ENCODE peak calls at places on chromosome 5, in nine cellular contexts. A, C, H, J, N, F, M, E and O are unnamed samples.
A peak's percentile ranks its signal among the peaks of the same experiment; 100 is the strongest.

GRCh38 chr5:10513501-10514442 is 50.1 kb upstream of the ANKRD33B start:
- DNase-seq in E (peak; percentile 83), C (no peak), F (no peak), A (no peak), J (peak; percentile 87), M (peak; percentile 61), H (no peak), N (no peak), O (no peak)

GRCh38 chr5:141155540-141156374 is 5.9 kb downstream of the PCDHB6 start:
- DNase-seq in J (no peak), N (no peak), A (no peak), E (peak; percentile 54), C (no peak), M (no peak), H (no peak), F (no peak), O (no peak)

GRCh38 chr5:82570-82969 is 9.4 kb upstream of the PLEKHG4B start:
- DNase-seq in E (no peak), A (no peak), M (no peak), F (no peak), J (no peak), C (no peak), H (no peak), N (no peak), O (no peak)

GRCh38 chr5:81783401-81783800 is 32.5 kb upstream of the SSBP2 start:
- DNase-seq in M (no peak), J (no peak), C (no peak), A (no peak), H (no peak), F (no peak), N (no peak), E (no peak), O (no peak)

GRCh38 chr5:172482156-172483020 is 28.1 kb upstream of the SH3PXD2B start:
- DNase-seq in C (no peak), N (no peak), F (no peak), M (no peak), E (no peak), A (no peak), H (no peak), J (no peak), O (no peak)

GRCh38 chr5:134509308-134510040 is 16.0 kb upstream of the JADE2 start:
- DNase-seq in N (no peak), M (peak; percentile 51), E (peak; percentile 48), C (no peak), F (peak; percentile 77), H (no peak), A (no peak), J (peak; percentile 50), O (peak; percentile 65)

GRCh38 chr5:151596839-151597539 is 5.9 kb upstream of the FAT2 start:
- DNase-seq in N (no peak), C (no peak), E (peak; percentile 60), A (peak; percentile 60), F (no peak), J (peak; percentile 13), H (no peak), M (no peak), O (no peak)

GRCh38 chr5:120655828-120656435 is 191.8 kb downstream of the PRR16 start:
- DNase-seq in N (peak; percentile 19), J (peak; percentile 46), M (peak; percentile 50), C (no peak), F (no peak), A (peak; percentile 59), E (peak; percentile 49), H (no peak), O (no peak)

GRCh38 chr5:143352691-143353090 is 50.8 kb downstream of the NR3C1 start:
- DNase-seq in N (no peak), A (no peak), H (no peak), M (no peak), E (no peak), J (no peak), F (no peak), C (no peak), O (no peak)

GRCh38 chr5:179974946-179975712 is 67.4 kb upstream of the TBC1D9B start:
- DNase-seq in M (peak; percentile 27), E (peak; percentile 80), J (no peak), N (peak; percentile 86), F (no peak), A (peak; percentile 56), H (no peak), C (no peak), O (no peak)

GRCh38 chr5:58459276-58459859 is 518 bp downstream of the PLK2 start:
- DNase-seq in N (no peak), F (no peak), E (peak; percentile 33), J (no peak), A (no peak), C (peak; percentile 26), H (no peak), M (peak; percentile 59), O (peak; percentile 27)

GRCh38 chr5:146052780-146053179 is 52.6 kb downstream of the PLAC8L1 start:
- DNase-seq in H (no peak), N (peak; percentile 8), A (no peak), E (no peak), J (no peak), C (no peak), F (no peak), M (no peak), O (no peak)

GRCh38 chr5:121377446-121377845 is 474.2 kb upstream of the FTMT start:
- DNase-seq in C (no peak), E (no peak), N (no peak), A (no peak), F (no peak), M (no peak), J (no peak), H (no peak), O (no peak)

GRCh38 chr5:1161108-1161831 is 40.1 kb upstream of the SLC6A19 start:
- DNase-seq in M (peak; percentile 41), J (no peak), A (no peak), E (no peak), F (no peak), H (peak; percentile 77), C (no peak), N (no peak), O (no peak)

GRCh38 chr5:100902406-100903035 is 561 bp downstream of the ST8SIA4 start:
- DNase-seq in H (no peak), N (no peak), F (no peak), A (no peak), M (peak; percentile 33), C (no peak), J (peak; percentile 48), E (peak; percentile 44), O (no peak)

GRCh38 chr5:107815109-107815508 is 144.4 kb upstream of the EFNA5 start:
- DNase-seq in E (no peak), M (no peak), F (no peak), H (no peak), N (no peak), J (no peak), A (no peak), C (no peak), O (no peak)

GRCh38 chr5:102678267-102679058 is 76.6 kb upstream of the PAM start:
- DNase-seq in J (peak; percentile 65), M (peak; percentile 70), H (no peak), C (no peak), E (no peak), N (no peak), F (no peak), A (no peak), O (no peak)

GRCh38 chr5:52915176-52915875 is 73.8 kb upstream of the ITGA2 start:
- DNase-seq in H (no peak), J (peak; percentile 87), M (peak; percentile 90), N (peak; percentile 41), F (no peak), C (peak; percentile 12), E (peak; percentile 47), A (peak; percentile 51), O (no peak)

GRCh38 chr5:39501403-39501802 is 76.6 kb upstream of the DAB2 start:
- DNase-seq in F (peak; percentile 65), C (peak; percentile 37), J (peak; percentile 85), A (no peak), E (no peak), M (peak; percentile 87), N (no peak), H (no peak), O (peak; percentile 54)

GRCh38 chr5:179323026-179323571 is 22.2 kb downstream of the ADAMTS2 start:
- DNase-seq in N (no peak), E (no peak), J (no peak), C (no peak), A (no peak), F (peak; percentile 53), M (no peak), H (peak; percentile 24), O (no peak)

GRCh38 chr5:55711531-55712022 is 547 bp downstream of the SLC38A9 start:
- DNase-seq in H (no peak), N (no peak), F (no peak), J (no peak), A (no peak), M (no peak), E (no peak), C (no peak), O (no peak)

GRCh38 chr5:151870820-151871219 is 53.8 kb downstream of the GLRA1 start:
- DNase-seq in C (no peak), H (no peak), F (no peak), M (peak; percentile 82), J (peak; percentile 67), A (no peak), E (no peak), N (no peak), O (no peak)

GRCh38 chr5:157651623-157652376 is 438 bp downstream of the SOX30 start:
- DNase-seq in A (no peak), E (peak; percentile 85), F (peak; percentile 74), H (peak; percentile 88), C (peak; percentile 48), J (peak; percentile 35), M (peak; percentile 38), N (no peak), O (peak; percentile 33)
- TF ChIP-seq CTCF in A (no peak), E (peak; percentile 47), F (no peak), H (no peak), C (no peak), J (peak; percentile 28), M (peak; percentile 2), N (no peak), O (no peak)

GRCh38 chr5:170103447-170103846 is 2.2 kb upstream of the FOXI1 start:
- DNase-seq in M (no peak), F (no peak), A (no peak), J (no peak), N (no peak), E (no peak), H (no peak), C (no peak), O (no peak)
- TF ChIP-seq CTCF in M (no peak), F (no peak), A (no peak), J (no peak), N (no peak), E (no peak), H (no peak), C (no peak), O (no peak)

DNA sequence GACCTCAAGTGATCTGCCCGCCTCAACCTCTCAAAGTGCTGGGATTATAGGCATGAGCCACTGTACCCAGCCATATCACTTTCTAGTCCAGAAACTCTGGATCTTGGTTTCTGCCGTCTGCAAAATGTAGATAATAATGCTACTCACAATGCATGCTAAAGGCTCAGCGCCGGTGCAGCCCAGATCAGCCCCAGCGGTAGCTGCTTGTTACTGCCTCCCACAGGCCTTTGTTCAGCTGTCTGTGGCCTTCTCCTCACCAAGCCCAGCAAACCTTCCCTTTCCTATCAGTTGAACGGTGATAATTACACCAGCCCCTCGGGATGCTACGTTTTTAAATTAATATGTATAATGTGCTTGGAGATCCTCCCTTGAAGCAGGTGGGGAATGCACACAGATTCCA is 26.2 kb upstream of the MSX2 start:
- DNase-seq in M (no peak), C (no peak), F (no peak), E (peak; percentile 47), H (no peak), J (no peak), A (no peak), N (no peak), O (no peak)
- TF ChIP-seq CTCF in M (no peak), C (no peak), F (no peak), E (peak; percentile 56), H (no peak), J (no peak), A (peak; percentile 13), N (no peak), O (no peak)

GRCh38 chr5:148398698-148399121 is 15.0 kb downstream of the FBXO38 start:
- DNase-seq in J (no peak), A (no peak), F (no peak), C (no peak), M (no peak), N (no peak), H (no peak), E (no peak), O (no peak)
- TF ChIP-seq CTCF in J (no peak), A (no peak), F (no peak), C (no peak), M (no peak), N (peak; percentile 38), H (no peak), E (peak; percentile 50), O (no peak)